ENCODE peak calls at places on chromosomes 13 and 19, in nine cellular contexts. One of them, this sample, is unnamed.

GRCh38 chr13:112187527-112188297 is 120.8 kb downstream of the SOX1 start:
- DNase-seq in K562: no peak
- DNase-seq in HCT116: no peak
- DNase-seq in CD8-positive, alpha-beta T cell: no peak
- DNase-seq in ovary: no peak
- DNase-seq in ascending aorta: no peak
- DNase-seq in uterus: no peak
- DNase-seq in mesendoderm: no peak
- DNase-seq in hepatocyte: no peak
- DNase-seq in this sample: no peak

GRCh38 chr13:24159921-24160324 is 597 bp upstream of the SPATA13 start:
- DNase-seq in K562: no peak
- DNase-seq in HCT116: no peak
- DNase-seq in CD8-positive, alpha-beta T cell: no peak
- DNase-seq in ovary: peak; percentile 50
- DNase-seq in ascending aorta: no peak
- DNase-seq in uterus: no peak
- DNase-seq in mesendoderm: peak; percentile 67
- DNase-seq in hepatocyte: no peak
- DNase-seq in this sample: no peak

GRCh38 chr19:42420055-42420544 is 7.1 kb downstream of the LIPE start:
- DNase-seq in K562: peak; percentile 89
- DNase-seq in HCT116: peak; percentile 50
- DNase-seq in CD8-positive, alpha-beta T cell: peak; percentile 65
- DNase-seq in ovary: no peak
- DNase-seq in ascending aorta: no peak
- DNase-seq in uterus: no peak
- DNase-seq in mesendoderm: peak; percentile 78
- DNase-seq in hepatocyte: peak; percentile 62
- DNase-seq in this sample: no peak

GRCh38 chr19:46303702-46304397 is 7.0 kb downstream of the HIF3A start:
- DNase-seq in K562: peak; percentile 84
- DNase-seq in HCT116: peak; percentile 92
- DNase-seq in CD8-positive, alpha-beta T cell: no peak
- DNase-seq in ovary: peak; percentile 58
- DNase-seq in ascending aorta: no peak
- DNase-seq in uterus: peak; percentile 61
- DNase-seq in mesendoderm: peak; percentile 98
- DNase-seq in hepatocyte: peak; percentile 86
- DNase-seq in this sample: peak; percentile 81

GRCh38 chr13:91372813-91373420 is 25.4 kb downstream of the MIR17HG start:
- DNase-seq in K562: no peak
- DNase-seq in HCT116: no peak
- DNase-seq in CD8-positive, alpha-beta T cell: no peak
- DNase-seq in ovary: no peak
- DNase-seq in ascending aorta: no peak
- DNase-seq in uterus: no peak
- DNase-seq in mesendoderm: no peak
- DNase-seq in hepatocyte: no peak
- DNase-seq in this sample: no peak

GRCh38 chr13:37769078-37769477 is 100.5 kb downstream of the TRPC4 start:
- DNase-seq in K562: peak; percentile 3
- DNase-seq in HCT116: no peak
- DNase-seq in CD8-positive, alpha-beta T cell: no peak
- DNase-seq in ovary: no peak
- DNase-seq in ascending aorta: no peak
- DNase-seq in uterus: no peak
- DNase-seq in mesendoderm: no peak
- DNase-seq in hepatocyte: peak; percentile 19
- DNase-seq in this sample: no peak

GRCh38 chr19:23528376-23528775 is 133.1 kb upstream of the ZNF91 start:
- DNase-seq in K562: no peak
- DNase-seq in HCT116: no peak
- DNase-seq in CD8-positive, alpha-beta T cell: no peak
- DNase-seq in ovary: no peak
- DNase-seq in ascending aorta: no peak
- DNase-seq in uterus: no peak
- DNase-seq in mesendoderm: no peak
- DNase-seq in hepatocyte: no peak
- DNase-seq in this sample: no peak

GRCh38 chr19:51576850-51577249 is 5.8 kb downstream of the ZNF175 start:
- DNase-seq in K562: no peak
- DNase-seq in HCT116: no peak
- DNase-seq in CD8-positive, alpha-beta T cell: no peak
- DNase-seq in ovary: no peak
- DNase-seq in ascending aorta: no peak
- DNase-seq in uterus: no peak
- DNase-seq in mesendoderm: no peak
- DNase-seq in hepatocyte: no peak
- DNase-seq in this sample: no peak

GRCh38 chr19:6204212-6204611 is 68.7 kb downstream of the ACSBG2 start:
- DNase-seq in K562: no peak
- DNase-seq in HCT116: no peak
- DNase-seq in CD8-positive, alpha-beta T cell: no peak
- DNase-seq in ovary: no peak
- DNase-seq in ascending aorta: no peak
- DNase-seq in uterus: no peak
- DNase-seq in mesendoderm: no peak
- DNase-seq in hepatocyte: no peak
- DNase-seq in this sample: no peak

GRCh38 chr19:17325133-17325532 is 9.5 kb downstream of the ANO8 start:
- DNase-seq in K562: no peak
- DNase-seq in HCT116: no peak
- DNase-seq in CD8-positive, alpha-beta T cell: no peak
- DNase-seq in ovary: no peak
- DNase-seq in ascending aorta: no peak
- DNase-seq in uterus: no peak
- DNase-seq in mesendoderm: no peak
- DNase-seq in hepatocyte: no peak
- DNase-seq in this sample: no peak

GRCh38 chr13:113172419-113172926 is 14.0 kb downstream of the PROZ start:
- DNase-seq in K562: no peak
- DNase-seq in HCT116: no peak
- DNase-seq in CD8-positive, alpha-beta T cell: no peak
- DNase-seq in ovary: no peak
- DNase-seq in ascending aorta: peak; percentile 51
- DNase-seq in uterus: no peak
- DNase-seq in mesendoderm: no peak
- DNase-seq in hepatocyte: no peak
- DNase-seq in this sample: no peak

GRCh38 chr19:50500753-50501151 is 10.2 kb downstream of the JOSD2 start:
- DNase-seq in K562: no peak
- DNase-seq in HCT116: no peak
- DNase-seq in CD8-positive, alpha-beta T cell: no peak
- DNase-seq in ovary: no peak
- DNase-seq in ascending aorta: no peak
- DNase-seq in uterus: no peak
- DNase-seq in mesendoderm: no peak
- DNase-seq in hepatocyte: no peak
- DNase-seq in this sample: no peak

GRCh38 chr13:53873558-53873957 is 844.9 kb downstream of the OLFM4 start:
- DNase-seq in K562: no peak
- DNase-seq in HCT116: no peak
- DNase-seq in CD8-positive, alpha-beta T cell: no peak
- DNase-seq in ovary: no peak
- DNase-seq in ascending aorta: no peak
- DNase-seq in uterus: no peak
- DNase-seq in mesendoderm: no peak
- DNase-seq in hepatocyte: no peak
- DNase-seq in this sample: no peak

GRCh38 chr19:51359294-51359693 is 6.9 kb downstream of the ETFB start:
- DNase-seq in K562: no peak
- DNase-seq in HCT116: no peak
- DNase-seq in CD8-positive, alpha-beta T cell: no peak
- DNase-seq in ovary: no peak
- DNase-seq in ascending aorta: no peak
- DNase-seq in uterus: no peak
- DNase-seq in mesendoderm: no peak
- DNase-seq in hepatocyte: peak; percentile 78
- DNase-seq in this sample: no peak

GRCh38 chr19:38731654-38732301 is 12.5 kb downstream of the CAPN12 start:
- DNase-seq in K562: no peak
- DNase-seq in HCT116: no peak
- DNase-seq in CD8-positive, alpha-beta T cell: no peak
- DNase-seq in ovary: no peak
- DNase-seq in ascending aorta: peak; percentile 62
- DNase-seq in uterus: no peak
- DNase-seq in mesendoderm: no peak
- DNase-seq in hepatocyte: no peak
- DNase-seq in this sample: no peak

GRCh38 chr19:38729653-38730469 is 14.4 kb downstream of the CAPN12 start:
- DNase-seq in K562: peak; percentile 77
- DNase-seq in HCT116: peak; percentile 24
- DNase-seq in CD8-positive, alpha-beta T cell: peak; percentile 67
- DNase-seq in ovary: peak; percentile 79
- DNase-seq in ascending aorta: no peak
- DNase-seq in uterus: peak; percentile 57
- DNase-seq in mesendoderm: peak; percentile 79
- DNase-seq in hepatocyte: peak; percentile 82
- DNase-seq in this sample: no peak

GRCh38 chr19:38730731-38731589 is 13.3 kb downstream of the CAPN12 start:
- DNase-seq in K562: no peak
- DNase-seq in HCT116: no peak
- DNase-seq in CD8-positive, alpha-beta T cell: no peak
- DNase-seq in ovary: peak; percentile 33
- DNase-seq in ascending aorta: peak; percentile 66
- DNase-seq in uterus: peak; percentile 27
- DNase-seq in mesendoderm: no peak
- DNase-seq in hepatocyte: no peak
- DNase-seq in this sample: no peak

GRCh38 chr19:38728752-38729541 is 15.3 kb downstream of the CAPN12 start:
- DNase-seq in K562: no peak
- DNase-seq in HCT116: no peak
- DNase-seq in CD8-positive, alpha-beta T cell: no peak
- DNase-seq in ovary: peak; percentile 49
- DNase-seq in ascending aorta: no peak
- DNase-seq in uterus: peak; percentile 37
- DNase-seq in mesendoderm: no peak
- DNase-seq in hepatocyte: no peak
- DNase-seq in this sample: no peak

DNA sequence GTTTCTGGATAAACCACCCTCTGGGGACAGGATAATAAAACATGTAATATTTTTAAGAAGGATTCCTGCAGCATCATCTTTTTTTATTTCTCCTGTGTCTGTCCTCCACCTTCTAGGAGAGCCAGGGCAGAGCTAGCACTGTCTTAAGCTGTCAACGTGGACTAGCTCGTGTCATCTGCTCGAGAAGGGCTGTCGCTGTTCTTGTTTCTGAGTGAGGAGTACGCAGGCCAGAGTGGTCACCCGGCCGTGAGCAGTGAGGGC is 13.9 kb downstream of the CAPN12 start:
- DNase-seq in K562: no peak
- DNase-seq in HCT116: no peak
- DNase-seq in CD8-positive, alpha-beta T cell: no peak
- DNase-seq in ovary: no peak
- DNase-seq in ascending aorta: no peak
- DNase-seq in uterus: no peak
- DNase-seq in mesendoderm: no peak
- DNase-seq in hepatocyte: no peak
- DNase-seq in this sample: no peak
- H3K27ac ChIP-seq in K562: no peak overlapping the region
- H3K27ac ChIP-seq in HCT116: no peak overlapping the region
- H3K27ac ChIP-seq in CD8-positive, alpha-beta T cell: no peak overlapping the region
- H3K27ac ChIP-seq in ovary: no peak overlapping the region
- H3K27ac ChIP-seq in ascending aorta: no peak overlapping the region
- H3K27ac ChIP-seq in uterus: no peak overlapping the region
- H3K27ac ChIP-seq in mesendoderm: no peak overlapping the region
- H3K27ac ChIP-seq in hepatocyte: peak overlapping the region; percentile 36
- H3K27ac ChIP-seq in this sample: peak overlapping the region; percentile 82

DNA sequence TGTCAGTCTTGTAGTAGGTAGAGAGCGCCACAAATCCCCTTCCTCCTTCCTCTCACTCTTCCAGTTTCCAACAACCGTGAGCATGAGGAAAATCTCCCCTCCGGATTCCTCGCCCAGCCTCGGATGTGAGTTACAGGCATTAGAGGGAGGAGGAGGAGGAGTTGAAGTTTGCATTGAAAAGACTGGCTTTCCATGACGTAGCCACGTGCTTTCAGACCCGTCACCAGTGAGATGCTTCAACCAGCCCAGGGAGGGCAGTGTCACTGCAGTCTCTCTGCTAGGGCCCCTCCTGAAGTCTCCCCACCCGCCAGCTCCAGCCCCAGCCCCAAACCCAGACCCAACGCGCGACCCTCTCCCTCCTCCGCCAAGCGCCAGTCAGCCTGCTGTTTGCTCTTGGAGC is 444 bp upstream of the FGF14 start:
- DNase-seq in K562: no peak
- DNase-seq in HCT116: no peak
- DNase-seq in CD8-positive, alpha-beta T cell: no peak
- DNase-seq in ovary: no peak
- DNase-seq in ascending aorta: peak; percentile 65
- DNase-seq in uterus: peak; percentile 23
- DNase-seq in mesendoderm: peak; percentile 96
- DNase-seq in hepatocyte: peak; percentile 10
- DNase-seq in this sample: no peak
- H3K4me3 ChIP-seq in K562: no peak overlapping the region
- H3K4me3 ChIP-seq in HCT116: no peak overlapping the region
- H3K4me3 ChIP-seq in CD8-positive, alpha-beta T cell: no peak overlapping the region
- H3K4me3 ChIP-seq in ovary: peak overlapping the region; percentile 4
- H3K4me3 ChIP-seq in ascending aorta: peak overlapping the region; percentile 58
- H3K4me3 ChIP-seq in uterus: peak overlapping the region; percentile 34
- H3K4me3 ChIP-seq in mesendoderm: peak overlapping the region; percentile 24
- H3K4me3 ChIP-seq in hepatocyte: no peak overlapping the region
- H3K4me3 ChIP-seq in this sample: peak overlapping the region; percentile 71

GRCh38 chr13:110097013-110097412 is 209.9 kb downstream of the COL4A1 start:
- DNase-seq in K562: no peak
- DNase-seq in HCT116: no peak
- DNase-seq in CD8-positive, alpha-beta T cell: no peak
- DNase-seq in ovary: no peak
- DNase-seq in ascending aorta: no peak
- DNase-seq in uterus: no peak
- DNase-seq in mesendoderm: no peak
- DNase-seq in hepatocyte: no peak
- DNase-seq in this sample: no peak
- H3K27ac ChIP-seq in K562: no peak overlapping the region
- H3K27ac ChIP-seq in HCT116: no peak overlapping the region
- H3K27ac ChIP-seq in CD8-positive, alpha-beta T cell: no peak overlapping the region
- H3K27ac ChIP-seq in ovary: no peak overlapping the region
- H3K27ac ChIP-seq in ascending aorta: no peak overlapping the region
- H3K27ac ChIP-seq in uterus: no peak overlapping the region
- H3K27ac ChIP-seq in mesendoderm: no peak overlapping the region
- H3K27ac ChIP-seq in hepatocyte: no peak overlapping the region
- H3K27ac ChIP-seq in this sample: no peak overlapping the region

DNA sequence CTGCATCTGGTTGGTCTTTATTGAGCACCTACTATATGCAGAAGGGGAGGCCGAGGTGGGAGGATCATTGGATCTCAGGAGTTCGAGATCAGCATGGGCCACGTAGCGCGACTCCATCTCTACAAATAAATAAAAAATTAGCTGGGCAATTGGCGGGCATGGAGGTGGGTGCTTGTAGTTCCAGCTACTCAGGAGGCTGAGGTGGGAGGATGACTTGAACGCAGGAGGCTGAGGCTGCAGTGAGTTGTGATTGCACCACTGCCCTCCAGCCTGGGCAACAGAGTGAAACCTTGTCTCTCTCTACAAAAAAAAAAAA is 3.8 kb downstream of the CFD start:
- DNase-seq in K562: no peak
- DNase-seq in HCT116: no peak
- DNase-seq in CD8-positive, alpha-beta T cell: no peak
- DNase-seq in ovary: no peak
- DNase-seq in ascending aorta: no peak
- DNase-seq in uterus: no peak
- DNase-seq in mesendoderm: no peak
- DNase-seq in hepatocyte: no peak
- DNase-seq in this sample: no peak
- H3K4me3 ChIP-seq in K562: peak overlapping the region; percentile 36
- H3K4me3 ChIP-seq in HCT116: no peak overlapping the region
- H3K4me3 ChIP-seq in CD8-positive, alpha-beta T cell: peak overlapping the region; percentile 39
- H3K4me3 ChIP-seq in ovary: no peak overlapping the region
- H3K4me3 ChIP-seq in ascending aorta: no peak overlapping the region
- H3K4me3 ChIP-seq in uterus: no peak overlapping the region
- H3K4me3 ChIP-seq in mesendoderm: no peak overlapping the region
- H3K4me3 ChIP-seq in hepatocyte: no peak overlapping the region
- H3K4me3 ChIP-seq in this sample: peak overlapping the region; percentile 44

This sample was measured in coronary artery.